ENCODE peak calls at places on chromosomes 4 and X, in seven cellular contexts. T, F, X, N, O, R and U are unnamed samples.
A peak's percentile ranks its signal among the peaks of the same experiment; 100 is the strongest.

GRCh38 chr4:158809611-158810486 is 41.0 kb downstream of the FNIP2 start:
- DNase-seq in T (peak; percentile 92), F (peak; percentile 89), X (no peak), N (peak; percentile 43), O (no peak), R (no peak), U (peak; percentile 60)

GRCh38 chr4:77268108-77268507 is 111.1 kb downstream of the CCNG2 start:
- DNase-seq in T (no peak), F (no peak), X (no peak), N (no peak), O (no peak), R (no peak), U (no peak)

GRCh38 chr4:51943221-51943620 is 76.9 kb downstream of the LRRC66 start:
- DNase-seq in T (peak; percentile 21), F (no peak), X (no peak), N (no peak), O (no peak), R (no peak), U (no peak)

GRCh38 chrX:153061732-153062131 is 5.5 kb downstream of the PNMA3 start:
- DNase-seq in T (peak; percentile 55), F (peak; percentile 1), X (no peak), N (no peak), O (no peak), R (no peak), U (no peak)

GRCh38 chr4:122758033-122758432 is 25.5 kb downstream of the BBS12 start:
- DNase-seq in T (no peak), F (no peak), X (no peak), N (peak; percentile 29), O (no peak), R (no peak), U (no peak)

GRCh38 chr4:86019906-86020305 is 339.9 kb downstream of the MAPK10 start:
- DNase-seq in T (peak; percentile 49), F (no peak), X (no peak), N (no peak), O (no peak), R (no peak), U (no peak)

GRCh38 chrX:55342533-55343501 is 78.1 kb upstream of the PAGE3 start:
- DNase-seq in T (peak; percentile 3), F (no peak), X (peak; percentile 19), N (peak; percentile 39), O (no peak), R (no peak), U (no peak)

GRCh38 chrX:39859991-39860861 is 237.5 kb downstream of the BCOR start:
- DNase-seq in T (peak; percentile 78), F (no peak), X (peak; percentile 65), N (peak; percentile 41), O (no peak), R (no peak), U (peak; percentile 80)

GRCh38 chr4:186727149-186727976 is 3.7 kb upstream of the FAT1 start:
- DNase-seq in T (peak; percentile 50), F (no peak), X (no peak), N (no peak), O (no peak), R (no peak), U (no peak)

GRCh38 chr4:122086338-122086737 is 65.8 kb upstream of the BLTP1 start:
- DNase-seq in T (no peak), F (no peak), X (no peak), N (no peak), O (no peak), R (no peak), U (no peak)

GRCh38 chrX:21479695-21480280 is 105.6 kb downstream of the CNKSR2 start:
- DNase-seq in T (peak; percentile 58), F (no peak), X (no peak), N (no peak), O (no peak), R (no peak), U (peak; percentile 5)